ENCODE peak calls at places on chromosomes 5 and 9, in four cellular contexts. L is caudate nucleus, U is small intestine, S is uterus. M is an unnamed sample.

GRCh38 chr5:76590027-76590426 is 33.2 kb downstream of the F2RL2 start:
- DNase-seq in S (no peak), U (no peak), L (no peak), M (no peak)

GRCh38 chr5:138641547-138642298 is 66.5 kb upstream of the HSPA9 start:
- DNase-seq in U (peak), S (peak), L (no peak), M (peak)

GRCh38 chr5:126403871-126404270 is 19.3 kb upstream of the GRAMD2B start:
- DNase-seq in U (no peak), L (no peak), S (no peak), M (no peak)

GRCh38 chr9:130267930-130268329 is 2.4 kb downstream of the HMCN2 start:
- DNase-seq in U (no peak), L (no peak), S (no peak), M (no peak)

GRCh38 chr9:14346826-14347407 is 33.0 kb upstream of the NFIB start:
- DNase-seq in L (no peak), U (no peak), S (no peak), M (no peak)

GRCh38 chr9:5574998-5575397 is 53.9 kb upstream of the RIC1 start:
- DNase-seq in U (no peak), L (no peak), S (no peak), M (no peak)

GRCh38 chr9:128243486-128244415 is 32.1 kb downstream of the GOLGA2 start:
- DNase-seq in S (peak), L (no peak), U (no peak), M (no peak)

GRCh38 chr9:92185681-92186080 is 70.5 kb upstream of the SPTLC1 start:
- DNase-seq in L (no peak), U (no peak), S (no peak), M (no peak)

GRCh38 chr5:96023518-96023917 is 61.9 kb upstream of the ELL2 start:
- DNase-seq in L (no peak), S (no peak), U (no peak), M (no peak)

GRCh38 chr9:128685636-128686489 is 3.2 kb upstream of the SET start:
- DNase-seq in U (peak), L (no peak), S (no peak), M (peak)

GRCh38 chr9:117746263-117746662 is 42.1 kb downstream of the TLR4 start:
- DNase-seq in U (no peak), S (no peak), L (no peak), M (no peak)

GRCh38 chr9:131695366-131696162 is 44.3 kb downstream of the RAPGEF1 start:
- DNase-seq in L (no peak), U (no peak), S (no peak), M (no peak)

GRCh38 chr9:88198346-88198807 is 60.1 kb upstream of the SPATA31C2 start:
- DNase-seq in U (peak), S (peak), L (no peak), M (no peak)

GRCh38 chr5:25614466-25614865 is 969.7 kb upstream of the CDH10 start:
- DNase-seq in U (no peak), S (no peak), L (no peak), M (no peak)

GRCh38 chr9:16337322-16338029 is 533.0 kb downstream of the BNC2 start:
- DNase-seq in L (no peak), U (peak), S (no peak), M (no peak)

GRCh38 chr5:180401236-180401907 is 48.2 kb upstream of the GFPT2 start:
- DNase-seq in L (no peak), S (no peak), U (no peak), M (no peak)

GRCh38 chr5:12110629-12111028 is 206.4 kb upstream of the CTNND2 start:
- DNase-seq in S (no peak), U (peak), L (no peak), M (no peak)

GRCh38 chr5:133247145-133247709 is 195.4 kb downstream of the HSPA4 start:
- DNase-seq in L (no peak), S (no peak), U (no peak), M (no peak)

GRCh38 chr5:173314166-173314952 is 13.9 kb downstream of the STC2 start:
- DNase-seq in L (no peak), U (no peak), S (no peak), M (no peak)
- H3K27ac ChIP-seq in L (no peak), U (no peak), S (no peak), M (no peak)

DNA sequence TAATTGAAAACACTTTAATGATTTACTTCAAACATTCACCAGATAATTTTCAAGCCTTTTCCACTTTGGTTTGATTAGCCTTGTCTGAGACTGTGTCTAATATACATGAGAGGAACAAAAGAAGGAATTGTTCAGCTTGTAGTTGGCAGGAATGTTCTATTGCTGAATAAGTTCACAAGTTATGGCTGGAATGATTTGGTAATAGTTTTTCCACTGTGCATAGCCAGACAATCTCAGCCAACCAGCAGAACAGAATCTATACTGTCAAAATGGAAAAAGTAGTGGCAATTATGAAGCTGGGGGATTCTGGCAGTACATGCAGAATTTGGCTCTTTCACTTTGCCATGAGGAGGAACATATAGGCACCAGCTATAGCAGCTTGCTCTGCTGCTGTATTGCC is 150.4 kb downstream of the PRR16 start:
- DNase-seq in S (no peak), L (no peak), U (no peak), M (no peak)
- H3K27ac ChIP-seq in S (no peak), L (no peak), U (no peak), M (no peak)

DNA sequence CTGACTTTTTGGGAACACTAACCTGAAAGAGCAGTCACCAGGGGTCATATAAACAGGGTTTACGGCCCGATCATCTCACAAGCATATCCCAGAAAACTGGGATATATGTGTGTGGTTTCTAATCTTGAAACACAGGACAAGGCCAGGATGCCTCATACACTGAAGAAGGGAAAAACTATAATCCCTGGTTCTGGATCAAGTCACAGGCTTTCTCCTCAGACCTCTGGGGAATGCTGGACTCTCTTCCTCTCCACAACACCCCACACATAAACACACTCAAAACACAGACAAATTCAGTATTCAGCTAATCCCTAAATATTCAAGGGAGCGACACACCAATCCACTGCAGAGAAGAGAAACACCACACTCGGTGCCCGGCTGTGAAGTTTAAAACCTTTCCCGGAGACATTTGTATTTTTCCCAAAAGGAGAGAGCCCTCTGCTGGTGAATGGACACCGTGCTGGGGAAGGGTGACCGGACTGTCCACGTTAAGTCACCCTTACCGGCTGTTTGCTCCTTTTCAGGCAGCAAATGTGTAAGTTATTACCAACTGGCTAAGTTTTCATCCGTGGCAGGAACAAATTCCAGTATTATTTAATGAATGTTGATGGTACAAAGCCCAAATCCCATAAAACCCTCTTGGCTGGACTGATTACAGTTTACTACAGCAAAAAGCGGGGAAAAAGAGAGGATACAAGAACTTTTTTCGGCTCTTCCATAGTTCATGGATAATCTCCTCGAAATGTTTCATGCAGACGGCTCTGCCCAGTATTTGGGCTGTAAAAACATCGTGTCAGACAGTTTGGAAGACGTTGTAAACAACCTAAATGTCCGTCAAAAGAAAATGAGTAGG is 131.0 kb upstream of the SLC30A5 start:
- DNase-seq in L (no peak), S (peak), U (peak), M (no peak)
- H3K27ac ChIP-seq in L (no peak), S (peak), U (no peak), M (no peak)

DNA sequence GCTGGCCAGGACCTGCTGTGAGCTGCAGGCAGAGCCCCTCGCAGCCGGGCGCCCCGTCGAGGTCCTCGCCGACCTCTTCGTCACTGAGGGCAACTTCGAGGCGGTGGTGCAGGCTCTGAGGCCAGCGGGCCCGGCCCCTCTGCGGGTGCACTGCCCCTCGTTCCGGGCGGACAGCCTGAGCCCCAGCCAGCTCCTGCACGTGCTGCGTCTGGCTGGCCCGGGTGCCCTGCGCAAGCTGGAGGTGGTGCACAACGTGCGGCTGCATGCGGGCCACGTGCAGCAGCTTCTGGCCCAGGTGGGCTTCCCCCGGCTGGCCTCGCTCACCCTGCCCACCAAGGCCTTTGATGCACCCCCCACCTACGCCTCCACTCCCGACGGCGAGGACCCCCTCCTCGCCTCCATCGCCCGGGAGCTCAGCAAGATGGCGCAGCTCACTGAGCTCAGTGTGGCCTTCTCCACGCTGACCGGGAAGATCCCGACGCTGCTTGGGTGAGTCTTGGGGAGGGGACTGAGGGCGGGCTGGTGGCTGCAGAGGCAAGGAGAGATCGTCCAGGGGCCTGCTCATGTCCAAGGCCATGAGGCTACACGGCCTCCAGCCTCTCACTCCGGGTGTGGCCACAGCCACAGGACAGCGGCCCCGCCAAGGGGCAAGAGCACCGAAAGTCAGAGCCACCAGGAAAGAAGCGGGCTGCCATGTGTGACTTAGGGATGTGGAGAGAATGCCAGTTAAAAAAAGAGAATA is 825 bp downstream of the LRRC14B start:
- DNase-seq in L (no peak), S (no peak), U (no peak), M (no peak)
- H3K27ac ChIP-seq in L (no peak), S (no peak), U (no peak), M (no peak)

DNA sequence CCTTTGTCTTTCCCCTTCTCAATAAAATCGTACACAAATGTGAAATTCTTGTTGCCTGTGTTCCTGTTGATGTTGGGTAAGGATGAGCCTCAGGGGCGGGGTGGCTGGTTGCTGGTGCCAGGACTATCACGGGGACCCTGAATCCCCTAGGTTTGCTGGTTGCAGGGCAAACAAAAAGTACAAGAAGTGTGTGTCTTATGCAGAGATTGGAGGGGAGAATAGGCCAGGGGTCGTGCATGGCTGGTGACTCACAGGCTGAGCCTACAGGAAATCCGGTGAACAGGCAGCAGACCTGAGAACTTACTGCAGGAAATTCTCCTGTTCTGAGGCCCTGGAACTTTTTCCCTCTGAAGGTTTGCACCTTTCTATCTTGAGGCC is 5.5 kb downstream of the ANXA2R start:
- DNase-seq in S (no peak), U (no peak), L (no peak), M (no peak)
- H3K27ac ChIP-seq in S (no peak), U (no peak), L (no peak), M (no peak)

DNA sequence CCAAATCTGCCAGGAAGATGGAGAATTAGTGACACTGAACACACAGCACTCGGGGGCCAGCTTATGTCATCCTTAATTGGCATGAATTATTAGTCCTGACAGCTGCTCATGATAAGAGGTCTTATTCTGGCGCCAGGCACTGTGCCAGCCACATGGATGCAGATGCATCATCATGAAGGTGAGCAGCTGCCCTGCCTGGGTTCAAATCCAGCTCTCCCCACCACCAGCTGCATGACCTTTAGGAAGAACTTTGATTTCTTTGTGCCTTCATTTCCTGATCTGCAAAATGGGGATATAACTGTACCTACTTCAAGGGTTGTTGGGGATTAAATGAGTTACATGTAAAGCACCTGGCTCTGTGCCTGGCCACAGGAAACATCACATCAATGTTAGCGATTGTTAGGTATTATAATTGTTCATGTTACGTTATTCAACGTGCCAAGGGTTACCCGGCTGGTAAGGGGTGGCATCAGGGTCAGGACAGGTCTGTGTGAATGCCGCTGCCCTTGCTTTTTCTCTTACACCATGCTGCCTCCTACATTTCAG is 5.7 kb downstream of the ANKS6 start:
- DNase-seq in S (no peak), L (no peak), U (no peak), M (no peak)
- H3K27ac ChIP-seq in S (no peak), L (no peak), U (no peak), M (no peak)

GRCh38 chr5:59757442-59757841 is 136.1 kb downstream of the PDE4D start:
- DNase-seq in L (no peak), U (peak), S (no peak), M (no peak)
- H3K27ac ChIP-seq in L (no peak), U (no peak), S (no peak), M (no peak)

GRCh38 chr9:89531766-89532165 is 33.9 kb upstream of the SEMA4D start:
- DNase-seq in L (no peak), S (no peak), U (no peak), M (no peak)
- H3K27ac ChIP-seq in L (no peak), S (no peak), U (no peak), M (no peak)

M was measured in CD4-positive, alpha-beta memory T cell.